ENCODE peak calls at places on chromosomes 2 and 18, in four cellular contexts. S is IMR-90, M is H1, J is H9. P is an unnamed sample.

GRCh38 chr2:85911836-85912692 is 23.3 kb upstream of the ST3GAL5 start:
- DNase-seq in M (no peak), S (peak; percentile 85), J (no peak), P (no peak)

GRCh38 chr2:218074031-218074430 is 5.0 kb downstream of the RUFY4 start:
- DNase-seq in S (peak; percentile 7), M (peak; percentile 86), J (peak; percentile 74), P (peak; percentile 66)

GRCh38 chr2:14656146-14656545 is 23.6 kb downstream of the LRATD1 start:
- DNase-seq in J (no peak), M (no peak), S (no peak), P (peak; percentile 36)

GRCh38 chr2:157106950-157107349 is 150.6 kb upstream of the GALNT5 start:
- DNase-seq in J (no peak), S (no peak), M (no peak), P (no peak)

GRCh38 chr2:44932564-44933392 is 8.7 kb upstream of the SIX3 start:
- DNase-seq in M (peak; percentile 83), S (no peak), J (peak; percentile 74), P (peak; percentile 59)

GRCh38 chr18:76376668-76377358 is 118.2 kb downstream of the ZNF516 start:
- DNase-seq in M (no peak), S (no peak), J (no peak), P (no peak)

GRCh38 chr2:147026664-147027278 is 818.1 kb upstream of the ACVR2A start:
- DNase-seq in M (no peak), S (peak; percentile 68), J (no peak), P (no peak)

GRCh38 chr18:43482600-43482999 is 205.3 kb upstream of the SYT4 start:
- DNase-seq in J (no peak), S (no peak), M (no peak), P (no peak)

GRCh38 chr2:109120166-109120565 is 8.8 kb upstream of the SH3RF3 start:
- DNase-seq in S (no peak), J (no peak), M (no peak), P (no peak)

GRCh38 chr18:74196220-74197119 is 48.1 kb downstream of the TIMM21 start:
- DNase-seq in J (peak; percentile 50), S (peak; percentile 66), M (no peak), P (peak; percentile 74)

GRCh38 chr18:38077219-38077618 is 511.6 kb upstream of the CELF4 start:
- DNase-seq in M (no peak), J (no peak), S (no peak), P (peak; percentile 33)

GRCh38 chr2:214648520-214648919 is 161.0 kb downstream of the BARD1 start:
- DNase-seq in S (peak; percentile 23), J (no peak), M (no peak), P (no peak)

GRCh38 chr2:237235383-237236095 is 149.8 kb downstream of the COPS8 start:
- DNase-seq in J (no peak), M (no peak), S (peak; percentile 93), P (no peak)

GRCh38 chr2:96772903-96773675 is 12.4 kb downstream of the CNNM4 start:
- DNase-seq in J (no peak), M (no peak), S (no peak), P (no peak)

GRCh38 chr2:114426756-114427155 is 15.7 kb upstream of the DPP10 start:
- DNase-seq in M (no peak), J (no peak), S (no peak), P (no peak)

GRCh38 chr2:69224495-69224803 is 162.6 kb downstream of the GFPT1 start:
- DNase-seq in S (no peak), J (no peak), M (no peak), P (no peak)

GRCh38 chr2:199463000-199463692 is 5.4 kb upstream of the SATB2 start:
- DNase-seq in J (peak; percentile 80), M (peak; percentile 91), S (peak; percentile 47), P (peak; percentile 78)

GRCh38 chr2:202782930-202783558 is 88.5 kb downstream of the ICA1L start:
- DNase-seq in J (no peak), M (no peak), S (no peak), P (no peak)

GRCh38 chr2:180017764-180018163 is 10.7 kb upstream of the CWC22 start:
- DNase-seq in J (no peak), S (peak; percentile 26), M (no peak), P (no peak)

GRCh38 chr2:238719641-238720040 is 128.2 kb upstream of the TWIST2 start:
- DNase-seq in S (no peak), M (no peak), J (no peak), P (no peak)

GRCh38 chr2:200862532-200863000 is 1.9 kb downstream of the CLK1 start:
- DNase-seq in M (no peak), S (peak; percentile 88), J (no peak), P (peak; percentile 67)

GRCh38 chr2:236444187-236444586 is 125.4 kb upstream of the ACKR3 start:
- DNase-seq in S (no peak), J (no peak), M (no peak), P (no peak)

GRCh38 chr18:64380117-64380516 is 231.2 kb upstream of the LINC00305 start:
- DNase-seq in M (no peak), J (no peak), S (no peak), P (no peak)

GRCh38 chr2:78281164-78281563 is 744.3 kb upstream of the REG3G start:
- DNase-seq in M (no peak), J (no peak), S (no peak), P (no peak)

GRCh38 chr2:80073134-80073561 is 231.4 kb downstream of the LRRTM1 start:
- DNase-seq in J (peak; percentile 52), M (no peak), S (peak; percentile 73), P (peak; percentile 85)

GRCh38 chr2:73708527-73708926 is 28.6 kb downstream of the TPRKB start:
- DNase-seq in J (no peak), M (no peak), S (no peak), P (no peak)

GRCh38 chr18:70450658-70451253 is 161.9 kb downstream of the SOCS6 start:
- DNase-seq in J (no peak), M (no peak), S (peak; percentile 32), P (no peak)

GRCh38 chr2:174442546-174443510 is 44.0 kb downstream of the GPR155 start:
- DNase-seq in J (no peak), S (peak; percentile 89), M (no peak), P (peak; percentile 73)

GRCh38 chr2:212646698-212647097 is 108.1 kb upstream of the ERBB4 start:
- DNase-seq in J (no peak), S (peak; percentile 80), M (no peak), P (no peak)

GRCh38 chr2:212638694-212639093 is 100.1 kb upstream of the ERBB4 start:
- DNase-seq in J (no peak), S (no peak), M (no peak), P (no peak)

GRCh38 chr2:212640428-212640827 is 101.8 kb upstream of the ERBB4 start:
- DNase-seq in J (no peak), M (no peak), S (no peak), P (peak; percentile 13)

GRCh38 chr2:212649646-212650045 is 111.0 kb upstream of the ERBB4 start:
- DNase-seq in S (no peak), M (no peak), J (no peak), P (no peak)

GRCh38 chr2:212644195-212644837 is 105.7 kb upstream of the ERBB4 start:
- DNase-seq in J (no peak), M (peak; percentile 45), S (no peak), P (no peak)
- H3K56ac ChIP-seq in J (no peak overlapping the region), M (no peak overlapping the region), S (no peak overlapping the region), P (no peak overlapping the region)

GRCh38 chr2:18825856-18826255 is 236.5 kb upstream of the NT5C1B start:
- DNase-seq in S (no peak), M (no peak), J (no peak), P (no peak)

GRCh38 chr2:18829976-18830375 is 240.6 kb upstream of the NT5C1B start:
- DNase-seq in J (no peak), M (no peak), S (no peak), P (no peak)

GRCh38 chr2:18829331-18829902 is 240.0 kb upstream of the NT5C1B start:
- DNase-seq in M (no peak), S (peak; percentile 59), J (no peak), P (peak; percentile 32)

GRCh38 chr2:18830962-18831361 is 241.6 kb upstream of the NT5C1B start:
- DNase-seq in M (no peak), J (no peak), S (no peak), P (peak; percentile 85)

DNA sequence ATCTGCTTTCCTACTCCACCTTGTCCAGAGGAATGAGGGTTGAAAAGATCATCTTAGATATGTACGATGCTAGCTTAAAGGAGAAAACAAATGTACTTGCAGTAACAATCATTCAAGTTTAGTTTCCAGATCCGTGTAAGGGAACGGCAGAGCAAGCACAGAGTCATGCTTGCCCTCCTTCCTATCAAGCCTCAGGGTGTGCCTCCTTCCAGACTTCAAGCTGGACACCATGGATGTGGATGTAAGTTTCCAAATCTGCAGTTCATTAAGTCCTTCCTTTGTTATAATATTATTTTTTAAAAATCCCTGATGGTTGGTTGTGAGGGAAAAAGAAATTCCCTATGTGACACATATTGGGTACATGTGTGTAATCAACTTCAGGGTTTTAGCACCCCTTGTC is 238.9 kb upstream of the NT5C1B start:
- DNase-seq in M (no peak), S (no peak), J (no peak), P (no peak)
- H3K56ac ChIP-seq in M (no peak overlapping the region), S (no peak overlapping the region), J (no peak overlapping the region), P (no peak overlapping the region)

GRCh38 chr18:58232674-58233073 is 188.6 kb downstream of the NEDD4L start:
- DNase-seq in M (no peak), J (no peak), S (no peak), P (no peak)
- H3K56ac ChIP-seq in M (no peak overlapping the region), J (no peak overlapping the region), S (no peak overlapping the region), P (no peak overlapping the region)

DNA sequence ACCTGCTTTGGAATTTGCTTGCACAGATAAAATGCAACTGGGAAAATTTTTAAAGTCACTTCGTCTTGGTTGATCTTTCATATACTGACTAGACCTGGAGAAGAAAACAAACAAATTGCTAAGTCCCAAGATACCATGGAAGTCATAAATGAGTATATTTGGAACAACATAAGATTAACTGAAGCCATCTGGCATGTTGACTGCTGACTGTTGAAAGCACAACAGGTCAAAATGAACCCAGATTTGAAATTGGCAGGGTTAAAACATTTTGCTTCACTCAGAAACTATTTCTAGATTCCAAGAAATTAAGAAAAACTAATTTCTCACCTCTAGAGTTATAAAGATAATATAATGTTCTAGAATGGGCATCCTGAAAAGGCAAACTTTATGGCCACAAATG is 470.8 kb downstream of the LPIN1 start:
- DNase-seq in M (no peak), J (no peak), S (no peak), P (no peak)
- H3K56ac ChIP-seq in M (no peak overlapping the region), J (no peak overlapping the region), S (no peak overlapping the region), P (no peak overlapping the region)

GRCh38 chr2:43175187-43175490 is 51.3 kb downstream of the ZFP36L2 start:
- DNase-seq in S (peak; percentile 45), M (no peak), J (peak; percentile 47), P (peak; percentile 76)

GRCh38 chr2:43178055-43178598 is 48.3 kb downstream of the ZFP36L2 start:
- DNase-seq in M (no peak), S (no peak), J (no peak), P (no peak)

GRCh38 chr2:43176449-43176848 is 50.0 kb downstream of the ZFP36L2 start:
- DNase-seq in J (no peak), S (no peak), M (no peak), P (no peak)

GRCh38 chr2:43171789-43172188 is 54.6 kb downstream of the ZFP36L2 start:
- DNase-seq in M (no peak), J (no peak), S (peak; percentile 66), P (no peak)

GRCh38 chr2:43174368-43175186 is 51.8 kb downstream of the ZFP36L2 start:
- DNase-seq in J (no peak), M (no peak), S (no peak), P (no peak)
- H3K56ac ChIP-seq in J (no peak overlapping the region), M (no peak overlapping the region), S (no peak overlapping the region), P (no peak overlapping the region)